ENCODE peak calls at places on chromosomes 4 and X, in ten cellular contexts. One of them, this sample, is unnamed.

GRCh38 chrX:110847334-110847733 is 51.7 kb upstream of the CHRDL1 start:
- ATAC-seq in Right ventricle myocardium inferior: no peak
- ATAC-seq in activated T-cell treated with anti-CD3 and anti-CD28 coated beads, Interleukin-2, amount 50 U/mL, for 72 hours: peak; percentile 64
- ATAC-seq in stimulated activated naive CD8-positive, alpha-beta T cell treated with anti-CD3 and anti-CD28 coated beads, Interleukin-15, amount 100 ng/mL, for 72 hours: peak; percentile 69
- ATAC-seq in Right ventricle myocardium superior: peak; percentile 60
- ATAC-seq in right lobe of liver: peak; percentile 85
- ATAC-seq in CD8-positive, alpha-beta T cell: no peak
- ATAC-seq in T-helper 17 cell: peak; percentile 50
- ATAC-seq in PC-3: peak; percentile 79
- ATAC-seq in activated naive CD8-positive, alpha-beta T cell treated with anti-CD3 and anti-CD28 coated beads, Interleukin-2, amount 50 U/mL, for 24 hours: no peak
- ATAC-seq in this sample: peak; percentile 95

GRCh38 chr4:129641179-129641578 is 545.2 kb downstream of the C4orf33 start:
- ATAC-seq in Right ventricle myocardium inferior: no peak
- ATAC-seq in activated T-cell treated with anti-CD3 and anti-CD28 coated beads, Interleukin-2, amount 50 U/mL, for 72 hours: no peak
- ATAC-seq in stimulated activated naive CD8-positive, alpha-beta T cell treated with anti-CD3 and anti-CD28 coated beads, Interleukin-15, amount 100 ng/mL, for 72 hours: no peak
- ATAC-seq in Right ventricle myocardium superior: no peak
- ATAC-seq in right lobe of liver: peak; percentile 84
- ATAC-seq in CD8-positive, alpha-beta T cell: no peak
- ATAC-seq in T-helper 17 cell: no peak
- ATAC-seq in PC-3: peak; percentile 31
- ATAC-seq in activated naive CD8-positive, alpha-beta T cell treated with anti-CD3 and anti-CD28 coated beads, Interleukin-2, amount 50 U/mL, for 24 hours: no peak
- ATAC-seq in this sample: peak; percentile 68

GRCh38 chrX:120536056-120536455 is 24.7 kb downstream of the CUL4B start:
- ATAC-seq in Right ventricle myocardium inferior: no peak
- ATAC-seq in activated T-cell treated with anti-CD3 and anti-CD28 coated beads, Interleukin-2, amount 50 U/mL, for 72 hours: no peak
- ATAC-seq in stimulated activated naive CD8-positive, alpha-beta T cell treated with anti-CD3 and anti-CD28 coated beads, Interleukin-15, amount 100 ng/mL, for 72 hours: no peak
- ATAC-seq in Right ventricle myocardium superior: no peak
- ATAC-seq in right lobe of liver: no peak
- ATAC-seq in CD8-positive, alpha-beta T cell: no peak
- ATAC-seq in T-helper 17 cell: no peak
- ATAC-seq in PC-3: no peak
- ATAC-seq in activated naive CD8-positive, alpha-beta T cell treated with anti-CD3 and anti-CD28 coated beads, Interleukin-2, amount 50 U/mL, for 24 hours: no peak
- ATAC-seq in this sample: no peak

GRCh38 chr4:186845137-186845842 is 121.6 kb upstream of the FAT1 start:
- ATAC-seq in Right ventricle myocardium inferior: no peak
- ATAC-seq in activated T-cell treated with anti-CD3 and anti-CD28 coated beads, Interleukin-2, amount 50 U/mL, for 72 hours: no peak
- ATAC-seq in stimulated activated naive CD8-positive, alpha-beta T cell treated with anti-CD3 and anti-CD28 coated beads, Interleukin-15, amount 100 ng/mL, for 72 hours: no peak
- ATAC-seq in Right ventricle myocardium superior: peak; percentile 62
- ATAC-seq in right lobe of liver: no peak
- ATAC-seq in CD8-positive, alpha-beta T cell: no peak
- ATAC-seq in T-helper 17 cell: no peak
- ATAC-seq in PC-3: peak; percentile 84
- ATAC-seq in activated naive CD8-positive, alpha-beta T cell treated with anti-CD3 and anti-CD28 coated beads, Interleukin-2, amount 50 U/mL, for 24 hours: no peak
- ATAC-seq in this sample: peak; percentile 82

GRCh38 chr4:104848597-104849225 is 298.0 kb upstream of the TET2 start:
- ATAC-seq in Right ventricle myocardium inferior: no peak
- ATAC-seq in activated T-cell treated with anti-CD3 and anti-CD28 coated beads, Interleukin-2, amount 50 U/mL, for 72 hours: no peak
- ATAC-seq in stimulated activated naive CD8-positive, alpha-beta T cell treated with anti-CD3 and anti-CD28 coated beads, Interleukin-15, amount 100 ng/mL, for 72 hours: no peak
- ATAC-seq in Right ventricle myocardium superior: no peak
- ATAC-seq in right lobe of liver: no peak
- ATAC-seq in CD8-positive, alpha-beta T cell: no peak
- ATAC-seq in T-helper 17 cell: no peak
- ATAC-seq in PC-3: no peak
- ATAC-seq in activated naive CD8-positive, alpha-beta T cell treated with anti-CD3 and anti-CD28 coated beads, Interleukin-2, amount 50 U/mL, for 24 hours: no peak
- ATAC-seq in this sample: no peak

GRCh38 chr4:76600447-76600846 is 165.4 kb downstream of the SHROOM3 start:
- ATAC-seq in Right ventricle myocardium inferior: no peak
- ATAC-seq in activated T-cell treated with anti-CD3 and anti-CD28 coated beads, Interleukin-2, amount 50 U/mL, for 72 hours: no peak
- ATAC-seq in stimulated activated naive CD8-positive, alpha-beta T cell treated with anti-CD3 and anti-CD28 coated beads, Interleukin-15, amount 100 ng/mL, for 72 hours: no peak
- ATAC-seq in Right ventricle myocardium superior: no peak
- ATAC-seq in right lobe of liver: no peak
- ATAC-seq in CD8-positive, alpha-beta T cell: no peak
- ATAC-seq in T-helper 17 cell: no peak
- ATAC-seq in PC-3: no peak
- ATAC-seq in activated naive CD8-positive, alpha-beta T cell treated with anti-CD3 and anti-CD28 coated beads, Interleukin-2, amount 50 U/mL, for 24 hours: no peak
- ATAC-seq in this sample: no peak

GRCh38 chrX:153414838-153415552 is 3.7 kb downstream of the ZFP92 start:
- ATAC-seq in Right ventricle myocardium inferior: peak; percentile 69
- ATAC-seq in activated T-cell treated with anti-CD3 and anti-CD28 coated beads, Interleukin-2, amount 50 U/mL, for 72 hours: no peak
- ATAC-seq in stimulated activated naive CD8-positive, alpha-beta T cell treated with anti-CD3 and anti-CD28 coated beads, Interleukin-15, amount 100 ng/mL, for 72 hours: no peak
- ATAC-seq in Right ventricle myocardium superior: peak; percentile 62
- ATAC-seq in right lobe of liver: no peak
- ATAC-seq in CD8-positive, alpha-beta T cell: no peak
- ATAC-seq in T-helper 17 cell: no peak
- ATAC-seq in PC-3: no peak
- ATAC-seq in activated naive CD8-positive, alpha-beta T cell treated with anti-CD3 and anti-CD28 coated beads, Interleukin-2, amount 50 U/mL, for 24 hours: no peak
- ATAC-seq in this sample: no peak

GRCh38 chr4:90071289-90072235 is 55.6 kb upstream of the CCSER1 start:
- ATAC-seq in Right ventricle myocardium inferior: no peak
- ATAC-seq in activated T-cell treated with anti-CD3 and anti-CD28 coated beads, Interleukin-2, amount 50 U/mL, for 72 hours: no peak
- ATAC-seq in stimulated activated naive CD8-positive, alpha-beta T cell treated with anti-CD3 and anti-CD28 coated beads, Interleukin-15, amount 100 ng/mL, for 72 hours: no peak
- ATAC-seq in Right ventricle myocardium superior: no peak
- ATAC-seq in right lobe of liver: no peak
- ATAC-seq in CD8-positive, alpha-beta T cell: no peak
- ATAC-seq in T-helper 17 cell: peak; percentile 40
- ATAC-seq in PC-3: no peak
- ATAC-seq in activated naive CD8-positive, alpha-beta T cell treated with anti-CD3 and anti-CD28 coated beads, Interleukin-2, amount 50 U/mL, for 24 hours: no peak
- ATAC-seq in this sample: no peak

GRCh38 chr4:39494354-39494753 is 32.9 kb downstream of the UGDH start:
- ATAC-seq in Right ventricle myocardium inferior: no peak
- ATAC-seq in activated T-cell treated with anti-CD3 and anti-CD28 coated beads, Interleukin-2, amount 50 U/mL, for 72 hours: no peak
- ATAC-seq in stimulated activated naive CD8-positive, alpha-beta T cell treated with anti-CD3 and anti-CD28 coated beads, Interleukin-15, amount 100 ng/mL, for 72 hours: no peak
- ATAC-seq in Right ventricle myocardium superior: no peak
- ATAC-seq in right lobe of liver: no peak
- ATAC-seq in CD8-positive, alpha-beta T cell: no peak
- ATAC-seq in T-helper 17 cell: no peak
- ATAC-seq in PC-3: no peak
- ATAC-seq in activated naive CD8-positive, alpha-beta T cell treated with anti-CD3 and anti-CD28 coated beads, Interleukin-2, amount 50 U/mL, for 24 hours: no peak
- ATAC-seq in this sample: no peak

GRCh38 chrX:119406739-119407138 is 7.6 kb downstream of the SLC25A43 start:
- ATAC-seq in Right ventricle myocardium inferior: no peak
- ATAC-seq in activated T-cell treated with anti-CD3 and anti-CD28 coated beads, Interleukin-2, amount 50 U/mL, for 72 hours: no peak
- ATAC-seq in stimulated activated naive CD8-positive, alpha-beta T cell treated with anti-CD3 and anti-CD28 coated beads, Interleukin-15, amount 100 ng/mL, for 72 hours: no peak
- ATAC-seq in Right ventricle myocardium superior: no peak
- ATAC-seq in right lobe of liver: no peak
- ATAC-seq in CD8-positive, alpha-beta T cell: no peak
- ATAC-seq in T-helper 17 cell: no peak
- ATAC-seq in PC-3: no peak
- ATAC-seq in activated naive CD8-positive, alpha-beta T cell treated with anti-CD3 and anti-CD28 coated beads, Interleukin-2, amount 50 U/mL, for 24 hours: no peak
- ATAC-seq in this sample: no peak

GRCh38 chr4:2402453-2402852 is 16.0 kb downstream of the ZFYVE28 start:
- ATAC-seq in Right ventricle myocardium inferior: no peak
- ATAC-seq in activated T-cell treated with anti-CD3 and anti-CD28 coated beads, Interleukin-2, amount 50 U/mL, for 72 hours: peak; percentile 42
- ATAC-seq in stimulated activated naive CD8-positive, alpha-beta T cell treated with anti-CD3 and anti-CD28 coated beads, Interleukin-15, amount 100 ng/mL, for 72 hours: peak; percentile 37
- ATAC-seq in Right ventricle myocardium superior: peak; percentile 4
- ATAC-seq in right lobe of liver: no peak
- ATAC-seq in CD8-positive, alpha-beta T cell: peak; percentile 48
- ATAC-seq in T-helper 17 cell: peak; percentile 54
- ATAC-seq in PC-3: peak; percentile 69
- ATAC-seq in activated naive CD8-positive, alpha-beta T cell treated with anti-CD3 and anti-CD28 coated beads, Interleukin-2, amount 50 U/mL, for 24 hours: peak; percentile 17
- ATAC-seq in this sample: peak; percentile 18

GRCh38 chrX:80120335-80120734 is 105.8 kb downstream of the TBX22 start:
- ATAC-seq in Right ventricle myocardium inferior: no peak
- ATAC-seq in activated T-cell treated with anti-CD3 and anti-CD28 coated beads, Interleukin-2, amount 50 U/mL, for 72 hours: no peak
- ATAC-seq in stimulated activated naive CD8-positive, alpha-beta T cell treated with anti-CD3 and anti-CD28 coated beads, Interleukin-15, amount 100 ng/mL, for 72 hours: no peak
- ATAC-seq in Right ventricle myocardium superior: no peak
- ATAC-seq in right lobe of liver: no peak
- ATAC-seq in CD8-positive, alpha-beta T cell: no peak
- ATAC-seq in T-helper 17 cell: no peak
- ATAC-seq in PC-3: no peak
- ATAC-seq in activated naive CD8-positive, alpha-beta T cell treated with anti-CD3 and anti-CD28 coated beads, Interleukin-2, amount 50 U/mL, for 24 hours: no peak
- ATAC-seq in this sample: no peak

GRCh38 chr4:25253072-25253447 is 19.2 kb downstream of the PI4K2B start:
- ATAC-seq in Right ventricle myocardium inferior: no peak
- ATAC-seq in activated T-cell treated with anti-CD3 and anti-CD28 coated beads, Interleukin-2, amount 50 U/mL, for 72 hours: no peak
- ATAC-seq in stimulated activated naive CD8-positive, alpha-beta T cell treated with anti-CD3 and anti-CD28 coated beads, Interleukin-15, amount 100 ng/mL, for 72 hours: no peak
- ATAC-seq in Right ventricle myocardium superior: no peak
- ATAC-seq in right lobe of liver: peak; percentile 60
- ATAC-seq in CD8-positive, alpha-beta T cell: no peak
- ATAC-seq in T-helper 17 cell: no peak
- ATAC-seq in PC-3: no peak
- ATAC-seq in activated naive CD8-positive, alpha-beta T cell treated with anti-CD3 and anti-CD28 coated beads, Interleukin-2, amount 50 U/mL, for 24 hours: peak; percentile 52
- ATAC-seq in this sample: peak; percentile 32

GRCh38 chrX:103099706-103100105 is 6.8 kb upstream of the NXF3 start:
- ATAC-seq in Right ventricle myocardium inferior: no peak
- ATAC-seq in activated T-cell treated with anti-CD3 and anti-CD28 coated beads, Interleukin-2, amount 50 U/mL, for 72 hours: no peak
- ATAC-seq in stimulated activated naive CD8-positive, alpha-beta T cell treated with anti-CD3 and anti-CD28 coated beads, Interleukin-15, amount 100 ng/mL, for 72 hours: no peak
- ATAC-seq in Right ventricle myocardium superior: no peak
- ATAC-seq in right lobe of liver: no peak
- ATAC-seq in CD8-positive, alpha-beta T cell: no peak
- ATAC-seq in T-helper 17 cell: no peak
- ATAC-seq in PC-3: no peak
- ATAC-seq in activated naive CD8-positive, alpha-beta T cell treated with anti-CD3 and anti-CD28 coated beads, Interleukin-2, amount 50 U/mL, for 24 hours: no peak
- ATAC-seq in this sample: no peak